ENCODE peak calls at places on chromosomes 4 and X, in eight cellular contexts. I, B, R, O, Y, K, G and L are unnamed samples.

GRCh38 chr4:14364953-14365533 is 637.2 kb upstream of the CPEB2 start:
- DNase-seq in I (no peak), B (no peak), R (peak), O (no peak), Y (no peak), K (no peak), G (no peak), L (no peak)

GRCh38 chr4:139167774-139168444 is 9.1 kb downstream of the ELF2 start:
- DNase-seq in I (peak), B (no peak), R (no peak), O (no peak), Y (no peak), K (no peak), G (no peak), L (no peak)

GRCh38 chr4:40995850-40996249 is 218.5 kb downstream of the APBB2 start:
- DNase-seq in I (no peak), B (no peak), R (no peak), O (no peak), Y (no peak), K (no peak), G (no peak), L (peak)

GRCh38 chr4:17310269-17310652 is 201.6 kb downstream of the QDPR start:
- DNase-seq in I (no peak), B (no peak), R (no peak), O (no peak), Y (no peak), K (no peak), G (no peak), L (peak)

GRCh38 chr4:337932-338758 is 531 bp downstream of the ZNF141 start:
- DNase-seq in I (peak), B (peak), R (no peak), O (peak), Y (peak), K (peak), G (peak), L (peak)

GRCh38 chrX:132483523-132483922 is 5.3 kb downstream of the MBNL3 start:
- DNase-seq in I (no peak), B (no peak), R (no peak), O (no peak), Y (no peak), K (no peak), G (no peak), L (no peak)

GRCh38 chr4:120636120-120636630 is 286.4 kb downstream of the PRDM5 start:
- DNase-seq in I (no peak), B (no peak), R (no peak), O (no peak), Y (no peak), K (no peak), G (no peak), L (no peak)

GRCh38 chr4:107824367-107825071 is at the start of gene SGMS2:
- DNase-seq in I (peak), B (peak), R (no peak), O (peak), Y (peak), K (peak), G (no peak), L (peak)

GRCh38 chr4:96742332-96743014 is 902.6 kb downstream of the PDHA2 start:
- DNase-seq in I (no peak), B (no peak), R (no peak), O (no peak), Y (no peak), K (no peak), G (no peak), L (no peak)

GRCh38 chr4:66943117-66943516 is 602.2 kb downstream of the CENPC start:
- DNase-seq in I (no peak), B (no peak), R (no peak), O (no peak), Y (no peak), K (no peak), G (no peak), L (no peak)

GRCh38 chrX:41064028-41064427 is 21.2 kb upstream of the USP9X start:
- DNase-seq in I (no peak), B (no peak), R (no peak), O (no peak), Y (no peak), K (no peak), G (no peak), L (no peak)

GRCh38 chr4:99653921-99654890 is 3.4 kb downstream of the C4orf54 start:
- DNase-seq in I (no peak), B (no peak), R (no peak), O (peak), Y (no peak), K (no peak), G (no peak), L (no peak)

GRCh38 chr4:95839891-95840290 is at the start of gene PDHA2:
- DNase-seq in I (no peak), B (no peak), R (no peak), O (no peak), Y (no peak), K (no peak), G (no peak), L (no peak)

GRCh38 chrX:87890437-87890836 is 372.8 kb downstream of the KLHL4 start:
- DNase-seq in I (no peak), B (no peak), R (no peak), O (no peak), Y (no peak), K (no peak), G (no peak), L (no peak)

GRCh38 chr4:48299560-48299959 is 29.9 kb upstream of the TEC start:
- DNase-seq in I (no peak), B (no peak), R (no peak), O (no peak), Y (no peak), K (no peak), G (no peak), L (no peak)

GRCh38 chr4:90306810-90307209 is 179.6 kb downstream of the CCSER1 start:
- DNase-seq in I (no peak), B (no peak), R (no peak), O (no peak), Y (no peak), K (no peak), G (no peak), L (no peak)

DNA sequence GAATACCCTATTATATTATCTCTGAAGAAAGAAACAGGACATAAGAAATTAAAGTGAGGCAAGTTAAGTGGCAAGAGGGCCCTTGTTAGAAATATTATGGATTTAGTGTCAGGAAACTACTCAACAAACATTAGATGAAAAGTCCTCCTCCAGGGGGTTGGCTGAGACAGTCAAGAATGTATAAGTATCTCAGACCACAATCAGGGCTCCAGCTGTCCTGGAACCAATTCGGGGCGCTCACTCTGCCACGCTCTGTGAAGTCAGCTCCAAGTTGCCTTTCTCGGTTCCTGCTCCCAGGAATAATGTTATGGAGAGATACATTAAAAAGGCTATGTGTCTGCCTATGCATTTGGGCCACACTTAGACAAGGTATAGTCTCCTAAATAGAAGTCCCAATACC is 73.3 kb downstream of the RASGEF1B start:
- DNase-seq in I (no peak), B (no peak), R (no peak), O (peak), Y (no peak), K (no peak), G (no peak), L (no peak)
- H3K4me3 ChIP-seq in I (no peak), B (no peak), R (no peak), O (no peak), Y (no peak), K (no peak), G (no peak), L (no peak)

GRCh38 chr4:169663894-169664293 is 43.5 kb downstream of the CLCN3 start:
- DNase-seq in I (no peak), B (no peak), R (no peak), O (no peak), Y (no peak), K (no peak), G (no peak), L (peak)

GRCh38 chr4:169659736-169660670 is 39.6 kb downstream of the CLCN3 start:
- DNase-seq in I (peak), B (peak), R (no peak), O (peak), Y (peak), K (peak), G (peak), L (peak)

GRCh38 chr4:169660929-169661328 is 40.6 kb downstream of the CLCN3 start:
- DNase-seq in I (no peak), B (no peak), R (no peak), O (no peak), Y (no peak), K (no peak), G (no peak), L (no peak)

GRCh38 chr4:169663402-169663801 is 43.0 kb downstream of the CLCN3 start:
- DNase-seq in I (no peak), B (no peak), R (no peak), O (no peak), Y (no peak), K (no peak), G (no peak), L (no peak)

DNA sequence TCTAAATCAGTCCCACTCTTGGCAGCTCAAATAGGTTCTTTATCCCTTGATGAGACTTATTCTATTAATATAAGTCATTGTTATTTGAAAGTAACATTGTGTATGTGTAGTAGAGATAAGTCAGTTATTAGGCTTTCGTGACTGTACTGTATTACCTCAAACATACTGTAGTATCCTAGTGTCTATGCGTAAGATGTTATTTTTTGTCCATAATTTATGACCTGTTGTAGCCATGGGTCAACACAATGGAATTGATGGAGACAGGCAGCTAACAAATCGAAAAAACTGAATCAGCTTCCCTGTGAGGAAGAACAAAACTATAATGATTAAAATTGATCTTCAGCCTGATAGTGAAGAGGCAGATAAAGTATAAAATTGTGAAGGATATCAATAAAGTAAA is 41.8 kb downstream of the CLCN3 start:
- DNase-seq in I (no peak), B (no peak), R (no peak), O (no peak), Y (no peak), K (no peak), G (no peak), L (no peak)
- H3K4me3 ChIP-seq in I (no peak), B (no peak), R (no peak), O (no peak), Y (no peak), K (no peak), G (no peak), L (no peak)

DNA sequence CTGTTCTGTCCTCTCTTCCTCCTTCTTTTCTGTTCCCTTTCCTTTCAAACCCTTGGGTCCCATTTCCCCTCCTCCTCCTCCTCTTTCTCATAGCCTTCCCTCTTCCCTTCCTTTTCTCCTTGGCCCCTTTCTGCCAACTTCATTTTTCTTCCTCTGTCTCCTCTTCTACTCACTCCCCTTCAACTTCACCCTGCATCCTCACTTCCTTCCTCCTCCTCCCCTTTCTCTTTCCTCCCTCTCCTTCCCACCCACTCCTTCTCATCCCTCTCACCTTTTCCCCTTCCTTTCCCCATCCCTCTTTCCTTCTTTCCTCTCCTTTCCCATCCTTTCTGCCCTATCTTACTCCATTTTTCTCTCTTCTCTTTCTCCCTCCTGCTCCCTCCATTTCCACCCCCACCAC is 360.6 kb downstream of the MID1IP1 start:
- DNase-seq in I (no peak), B (no peak), R (no peak), O (no peak), Y (no peak), K (no peak), G (no peak), L (no peak)
- H3K4me3 ChIP-seq in I (no peak), B (no peak), R (no peak), O (no peak), Y (no peak), K (no peak), G (no peak), L (no peak)

GRCh38 chrX:153831435-153832150 is 1.2 kb upstream of the PDZD4 start:
- DNase-seq in I (no peak), B (no peak), R (no peak), O (no peak), Y (no peak), K (no peak), G (no peak), L (no peak)

GRCh38 chrX:153832732-153833131 is 2.4 kb upstream of the PDZD4 start:
- DNase-seq in I (no peak), B (no peak), R (no peak), O (no peak), Y (no peak), K (no peak), G (no peak), L (no peak)

DNA sequence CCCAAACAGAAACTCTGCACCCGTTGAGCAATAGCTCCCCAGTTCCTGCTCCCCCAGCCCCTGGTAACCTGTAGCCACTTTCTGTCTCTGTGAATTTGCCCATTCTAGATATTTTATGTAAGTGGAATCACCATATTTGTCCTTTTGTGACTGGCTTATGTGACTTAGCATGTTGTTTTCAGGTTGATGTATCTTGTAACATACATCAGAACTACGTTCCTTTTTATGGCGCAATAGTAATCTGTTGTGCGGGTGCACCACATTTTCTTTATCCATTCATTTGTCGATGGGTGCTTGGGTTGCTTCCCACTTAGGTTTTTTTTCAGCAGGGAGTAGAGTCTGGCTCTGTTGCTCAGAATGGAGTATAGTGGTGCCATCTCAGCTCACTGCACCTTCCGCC is 6.6 kb upstream of the PDZD4 start:
- DNase-seq in I (no peak), B (no peak), R (no peak), O (no peak), Y (no peak), K (no peak), G (no peak), L (no peak)
- H3K4me3 ChIP-seq in I (no peak), B (no peak), R (no peak), O (no peak), Y (no peak), K (no peak), G (no peak), L (no peak)

GRCh38 chr4:54654753-54655152 is 3.0 kb upstream of the KIT start:
- DNase-seq in I (no peak), B (no peak), R (no peak), O (no peak), Y (no peak), K (no peak), G (no peak), L (no peak)

GRCh38 chr4:54658321-54659093 is 750 bp downstream of the KIT start:
- DNase-seq in I (no peak), B (peak), R (no peak), O (peak), Y (peak), K (peak), G (no peak), L (peak)

GRCh38 chr4:54659213-54660144 is 1.7 kb downstream of the KIT start:
- DNase-seq in I (no peak), B (no peak), R (no peak), O (no peak), Y (no peak), K (no peak), G (no peak), L (no peak)

GRCh38 chr4:54657556-54658313 is at the start of gene KIT:
- DNase-seq in I (no peak), B (peak), R (peak), O (no peak), Y (peak), K (peak), G (peak), L (peak)

GRCh38 chr4:54657194-54657555 is 582 bp upstream of the KIT start:
- DNase-seq in I (no peak), B (no peak), R (no peak), O (no peak), Y (no peak), K (no peak), G (no peak), L (no peak)
- H3K4me3 ChIP-seq in I (peak), B (peak), R (peak), O (no peak), Y (peak), K (no peak), G (peak), L (peak)